ENCODE peak calls at places on chromosomes 3 and 15, in eight cellular contexts. I, X, A, F, N, K, L and P are unnamed samples.

GRCh38 chr3:38655708-38656300 is 6.3 kb upstream of the SCN5A start:
- DNase-seq in I (peak), X (no peak), F (no peak), L (peak), N (peak), K (peak), A (peak), P (no peak)

GRCh38 chr3:72449551-72449950 is 398.7 kb downstream of the SHQ1 start:
- DNase-seq in L (peak), K (no peak), I (no peak), X (no peak), N (peak), A (no peak), F (no peak), P (no peak)

GRCh38 chr15:64443016-64443415 is 17.4 kb upstream of the ZNF609 start:
- DNase-seq in K (no peak), I (no peak), A (no peak), X (no peak), N (no peak), F (no peak), L (peak), P (no peak)

GRCh38 chr3:53162672-53163458 is 1.9 kb downstream of the PRKCD start:
- DNase-seq in L (no peak), X (peak), A (no peak), F (peak), K (peak), N (peak), I (no peak), P (no peak)

GRCh38 chr15:63156708-63157065 is 590 bp downstream of the RPS27L start:
- DNase-seq in I (no peak), X (peak), L (peak), A (no peak), K (peak), N (peak), F (no peak), P (no peak)

GRCh38 chr15:68272797-68273271 is 4.7 kb upstream of the FEM1B start:
- DNase-seq in N (peak), K (no peak), F (no peak), A (no peak), L (peak), X (no peak), I (no peak), P (no peak)

GRCh38 chr3:187946031-187946691 is 200.9 kb upstream of the BCL6 start:
- DNase-seq in F (no peak), I (no peak), N (peak), A (no peak), K (no peak), L (peak), X (no peak), P (no peak)

GRCh38 chr3:25191703-25192102 is 236.4 kb upstream of the RARB start:
- DNase-seq in F (no peak), A (no peak), K (no peak), X (no peak), L (no peak), N (no peak), I (no peak), P (no peak)

GRCh38 chr3:194539498-194539897 is 52.7 kb upstream of the ATP13A3 start:
- DNase-seq in N (no peak), K (no peak), A (no peak), L (no peak), F (no peak), X (no peak), I (no peak), P (no peak)

GRCh38 chr3:51024765-51025681 is 350.3 kb downstream of the DOCK3 start:
- DNase-seq in X (peak), A (no peak), N (no peak), L (no peak), I (peak), F (peak), K (peak), P (peak)

GRCh38 chr15:34628577-34629152 is 45.2 kb upstream of the GOLGA8B start:
- DNase-seq in I (no peak), N (peak), X (no peak), F (no peak), A (no peak), K (no peak), L (peak), P (no peak)

GRCh38 chr3:50256978-50257890 is 11.7 kb upstream of the SEMA3B start:
- DNase-seq in I (no peak), F (no peak), L (no peak), X (peak), K (peak), N (no peak), A (no peak), P (no peak)

GRCh38 chr3:107951111-107951510 is 139.7 kb downstream of the CD47 start:
- DNase-seq in N (no peak), L (no peak), F (no peak), I (no peak), A (no peak), K (no peak), X (no peak), P (no peak)

GRCh38 chr3:134607054-134608022 is 43.5 kb downstream of the KY start:
- DNase-seq in K (no peak), X (peak), N (peak), F (no peak), L (peak), A (no peak), I (no peak), P (no peak)

GRCh38 chr15:24269166-24269571 is 406.4 kb upstream of the NPAP1 start:
- DNase-seq in N (no peak), K (no peak), I (no peak), L (no peak), X (no peak), F (no peak), A (no peak), P (no peak)

GRCh38 chr3:126629999-126630398 is 24.9 kb downstream of the TXNRD3 start:
- DNase-seq in I (no peak), X (no peak), F (no peak), K (no peak), N (no peak), A (no peak), L (no peak), P (no peak)

GRCh38 chr3:171704002-171704401 is 106.3 kb downstream of the PLD1 start:
- DNase-seq in N (peak), F (no peak), K (peak), L (peak), A (peak), X (peak), I (peak), P (no peak)

GRCh38 chr3:128549283-128550112 is 56.5 kb upstream of the GATA2 start:
- DNase-seq in K (no peak), L (peak), I (peak), N (peak), F (no peak), A (no peak), X (no peak), P (no peak)

GRCh38 chr3:112579697-112580096 is 17.9 kb downstream of the SLC35A5 start:
- DNase-seq in I (no peak), K (no peak), F (no peak), L (peak), X (no peak), N (peak), A (no peak), P (no peak)

GRCh38 chr3:37700849-37701248 is 160.8 kb upstream of the CTDSPL start:
- DNase-seq in X (no peak), F (no peak), N (peak), K (no peak), A (no peak), L (no peak), I (no peak), P (no peak)

GRCh38 chr3:33885496-33885895 is 87.1 kb downstream of the PDCD6IP start:
- DNase-seq in N (no peak), X (no peak), K (no peak), L (no peak), I (no peak), F (no peak), A (no peak), P (no peak)

GRCh38 chr3:33884701-33885100 is 86.3 kb downstream of the PDCD6IP start:
- DNase-seq in F (no peak), I (no peak), N (no peak), K (no peak), A (no peak), L (no peak), X (no peak), P (no peak)

GRCh38 chr3:33884204-33884561 is 85.8 kb downstream of the PDCD6IP start:
- DNase-seq in X (no peak), K (peak), F (no peak), A (no peak), N (peak), L (no peak), I (no peak), P (no peak)

GRCh38 chr3:33882296-33882695 is 83.9 kb downstream of the PDCD6IP start:
- DNase-seq in A (no peak), X (no peak), F (no peak), L (no peak), K (no peak), I (no peak), N (no peak), P (no peak)

DNA sequence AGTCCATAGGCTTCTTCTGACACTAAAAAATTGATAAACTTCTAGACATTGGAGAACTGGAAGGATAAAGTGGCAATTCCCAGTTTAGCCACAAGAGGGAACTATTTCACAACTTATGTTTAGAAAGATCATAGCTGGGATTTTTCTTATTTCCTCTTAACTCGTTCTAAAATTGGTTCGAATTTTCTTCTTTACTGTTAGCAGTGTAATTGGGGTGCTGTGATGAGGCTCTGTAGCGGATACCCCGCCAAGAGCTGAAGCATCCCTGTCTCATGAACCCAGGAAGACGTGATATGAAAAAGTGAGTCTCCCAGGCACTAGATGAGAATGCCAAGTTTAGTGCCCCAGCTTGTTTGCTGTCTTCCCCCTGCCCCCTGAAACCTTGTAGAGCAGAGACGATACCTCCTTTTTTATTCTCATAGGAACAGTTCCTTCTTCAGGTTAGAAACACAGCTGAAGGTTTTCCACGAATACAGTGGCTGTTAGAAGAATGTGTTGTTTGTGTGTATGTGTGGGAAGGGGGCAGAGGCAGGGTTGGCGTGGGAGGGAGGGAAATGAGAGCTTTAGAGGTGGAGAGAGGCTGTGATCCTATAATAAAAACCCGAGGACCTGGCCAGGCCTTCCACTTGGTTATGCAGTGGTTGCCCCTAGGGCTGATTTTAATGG is 85.2 kb downstream of the PDCD6IP start:
- DNase-seq in I (peak), A (peak), N (peak), X (no peak), K (peak), L (no peak), F (no peak), P (peak)
- TF ChIP-seq CTCF in I (peak), A (peak), N (peak), X (peak), K (peak), L (peak), F (peak), P (peak)

DNA sequence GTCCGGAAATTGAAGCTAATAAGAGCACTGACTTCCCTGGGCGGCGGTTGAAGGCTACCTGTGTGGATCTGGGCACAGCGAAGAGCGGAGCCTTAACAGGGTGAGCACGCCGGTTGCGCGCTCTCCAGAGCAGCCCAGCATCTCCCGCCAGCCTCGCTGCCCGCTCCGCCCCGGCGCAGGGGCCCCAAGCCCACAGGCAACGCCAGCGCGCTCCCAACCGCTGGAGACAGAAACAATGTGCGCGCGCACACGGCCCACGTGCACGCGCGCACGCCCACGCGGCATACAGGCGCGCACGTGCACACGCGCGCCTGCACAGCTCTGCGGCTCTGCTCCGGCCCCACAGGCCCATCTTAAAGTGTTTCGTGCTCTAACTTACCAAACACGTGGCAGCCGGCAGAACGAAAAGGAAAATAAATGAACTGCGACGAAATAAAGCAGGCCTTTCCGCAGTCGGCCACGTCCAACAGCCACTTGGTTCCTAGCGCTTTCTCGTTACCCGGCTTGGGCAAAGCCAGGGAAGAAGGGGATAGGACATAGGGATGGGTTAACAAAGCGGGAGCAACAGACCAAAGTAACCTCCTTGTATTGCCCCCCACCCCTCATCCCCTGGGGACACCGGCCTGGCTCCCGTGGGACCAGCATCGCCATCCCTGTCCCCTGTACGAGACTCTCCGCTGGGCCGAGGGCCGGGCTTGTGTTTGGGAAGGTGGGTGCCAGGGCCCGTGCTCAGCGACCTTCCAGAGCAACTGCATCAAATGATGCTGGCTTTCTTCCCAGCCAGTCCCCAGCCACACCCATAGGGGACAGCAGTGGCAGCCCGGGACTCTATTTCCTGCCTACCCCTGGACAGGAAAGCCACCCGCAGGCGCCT is 203.7 kb downstream of the ABHD5 start:
- DNase-seq in A (peak), I (peak), X (peak), K (peak), N (peak), L (peak), F (peak), P (peak)
- H3K4me3 ChIP-seq in A (peak), I (peak), X (peak), K (peak), N (peak), L (peak), F (peak), P (peak)

DNA sequence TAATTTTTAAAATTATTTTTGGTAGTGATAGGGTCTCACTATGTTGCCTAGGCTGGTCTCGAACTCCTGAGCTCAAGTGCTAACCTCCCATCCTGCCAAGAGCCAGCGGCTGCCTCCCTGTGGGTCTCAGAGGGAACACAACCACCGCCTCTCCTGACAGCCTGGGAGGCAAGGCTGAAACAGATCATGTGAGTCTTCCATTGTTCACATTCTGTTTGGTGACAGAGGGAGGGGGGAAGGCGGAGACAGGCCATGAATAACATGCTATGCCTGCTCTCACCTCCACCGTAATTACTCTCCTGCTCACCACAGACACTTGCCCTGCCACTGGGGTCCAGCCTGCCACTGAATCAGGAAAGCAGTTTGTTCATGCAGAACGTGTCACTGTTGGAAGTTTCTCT is 78.3 kb upstream of the RASGRF1 start:
- DNase-seq in X (no peak), F (no peak), I (peak), N (no peak), K (no peak), A (peak), L (peak), P (no peak)
- TF ChIP-seq CTCF in X (no peak), F (no peak), I (no peak), N (no peak), K (no peak), A (peak), L (no peak), P (no peak)

DNA sequence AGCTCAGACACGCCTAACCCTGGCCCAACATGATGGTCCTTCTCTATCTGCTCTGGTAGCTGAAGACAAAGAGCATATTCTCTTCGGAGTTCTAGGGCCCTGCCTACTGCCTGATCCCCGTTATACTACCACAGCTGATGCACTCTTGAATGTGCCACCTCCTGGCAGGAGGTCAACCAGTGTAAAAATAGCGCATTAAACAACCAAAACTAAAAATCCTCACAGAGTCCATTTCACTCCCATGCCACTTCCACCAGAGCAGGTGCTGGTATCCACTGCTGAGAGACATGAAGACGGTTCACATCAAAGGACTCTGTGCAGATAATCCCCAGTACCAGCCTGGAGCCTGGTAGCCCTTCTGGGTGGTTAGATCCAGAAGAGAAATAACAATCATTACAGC is 44.5 kb downstream of the CEP70 start:
- DNase-seq in L (no peak), K (no peak), X (no peak), A (no peak), N (no peak), I (no peak), F (no peak), P (no peak)
- H3K4me3 ChIP-seq in L (no peak), K (no peak), X (no peak), A (no peak), N (no peak), I (no peak), F (no peak), P (no peak)

GRCh38 chr15:60340207-60340921 is 57.4 kb downstream of the ANXA2 start:
- DNase-seq in N (no peak), I (no peak), A (no peak), K (no peak), X (no peak), F (no peak), L (no peak), P (no peak)
- TF ChIP-seq CTCF in N (peak), I (no peak), A (no peak), K (peak), X (no peak), F (no peak), L (no peak), P (no peak)

DNA sequence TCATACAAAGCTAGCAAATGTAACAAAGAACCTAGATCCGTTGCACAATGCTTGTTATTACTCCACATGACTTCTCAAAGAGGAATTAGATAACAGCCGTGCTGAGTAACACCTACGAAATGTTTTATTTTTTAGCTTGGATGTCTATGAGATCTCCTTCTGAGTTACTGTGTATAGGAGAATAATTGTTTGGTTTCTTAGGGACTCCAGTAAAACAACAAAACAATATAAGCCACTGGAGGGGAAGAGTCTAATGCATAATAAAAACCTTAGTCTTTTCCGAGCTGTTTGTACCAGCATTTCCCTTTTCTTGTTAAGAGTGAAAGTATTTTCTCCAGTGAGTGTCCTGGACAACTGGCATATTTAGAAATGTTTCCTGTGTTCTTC is 15.6 kb downstream of the SNAP23 start:
- DNase-seq in I (no peak), L (peak), N (peak), K (no peak), X (no peak), F (no peak), A (no peak), P (no peak)
- H3K4me3 ChIP-seq in I (no peak), L (no peak), N (no peak), K (no peak), X (no peak), F (no peak), A (no peak), P (no peak)

GRCh38 chr15:41908681-41909461 is 15.0 kb upstream of the SPTBN5 start:
- DNase-seq in A (no peak), K (no peak), I (no peak), X (no peak), N (no peak), F (peak), L (no peak), P (no peak)
- TF ChIP-seq CTCF in A (no peak), K (no peak), I (no peak), X (no peak), N (no peak), F (no peak), L (no peak), P (no peak)